ENCODE peak calls at places on chromosomes 7 and 10, in four cellular contexts. X is neural progenitor cell, D is PC-3, S is neuronal stem cell. H is an unnamed sample.
A peak's percentile ranks its signal among the peaks of the same experiment; 100 is the strongest.

GRCh38 chr10:24518981-24519597 is 204.6 kb downstream of the ARHGAP21 start:
- DNase-seq in S (peak; percentile 73), D (peak; percentile 68), X (peak; percentile 85), H (peak; percentile 36)

GRCh38 chr7:7681191-7681935 is 37.0 kb downstream of the RPA3 start:
- DNase-seq in S (peak; percentile 18), X (peak; percentile 37), D (peak; percentile 80), H (peak; percentile 66)

GRCh38 chr10:25573281-25573680 is 360.7 kb upstream of the MYO3A start:
- DNase-seq in D (no peak), S (no peak), X (no peak), H (no peak)

GRCh38 chr7:102024769-102025391 is 207.5 kb downstream of the CUX1 start:
- DNase-seq in X (peak; percentile 34), S (no peak), D (no peak), H (no peak)

GRCh38 chr10:88116491-88116890 is 253.1 kb downstream of the PTEN start:
- DNase-seq in X (no peak), D (no peak), S (no peak), H (peak; percentile 69)

GRCh38 chr7:137169282-137169698 is 174.2 kb downstream of the PTN start:
- DNase-seq in S (peak; percentile 71), D (peak; percentile 68), X (peak; percentile 82), H (peak; percentile 29)

GRCh38 chr7:152511736-152512135 is 75.9 kb upstream of the KMT2C start:
- DNase-seq in X (no peak), S (no peak), D (no peak), H (no peak)

GRCh38 chr10:14604181-14605142 is 170.2 kb downstream of the FAM107B start:
- DNase-seq in S (peak; percentile 78), D (peak; percentile 69), X (peak; percentile 91), H (peak; percentile 52)

GRCh38 chr10:31099664-31100063 is 68.0 kb upstream of the ZNF438 start:
- DNase-seq in D (peak; percentile 94), X (no peak), S (no peak), H (peak; percentile 94)

GRCh38 chr10:24722676-24723385 is 856 bp downstream of the ARHGAP21 start:
- DNase-seq in D (peak; percentile 38), S (peak; percentile 60), X (peak; percentile 88), H (peak; percentile 43)

GRCh38 chr7:111198255-111198654 is 107.3 kb downstream of the LRRN3 start:
- DNase-seq in X (no peak), D (peak; percentile 96), S (no peak), H (peak; percentile 99)

GRCh38 chr7:12423355-12423994 is 19.8 kb upstream of the VWDE start:
- DNase-seq in X (no peak), S (no peak), D (peak; percentile 87), H (peak; percentile 55)

GRCh38 chr7:102296514-102296913 is 9.8 kb downstream of the SH2B2 start:
- DNase-seq in D (no peak), X (no peak), S (no peak), H (no peak)

GRCh38 chr7:107918948-107919347 is 28.0 kb downstream of the DLD start:
- DNase-seq in S (no peak), D (no peak), X (no peak), H (no peak)

GRCh38 chr10:50567384-50567783 is 56.4 kb downstream of the SGMS1 start:
- DNase-seq in D (no peak), X (no peak), S (no peak), H (no peak)

GRCh38 chr7:139108256-139109187 is 998 bp downstream of the ZC3HAV1 start:
- DNase-seq in S (peak; percentile 15), X (peak; percentile 66), D (peak; percentile 23), H (peak; percentile 26)

GRCh38 chr7:72275412-72276070 is 136.6 kb downstream of the CALN1 start:
- DNase-seq in X (no peak), S (no peak), D (no peak), H (no peak)

GRCh38 chr7:84025332-84025927 is 169.2 kb downstream of the SEMA3A start:
- DNase-seq in S (peak; percentile 48), X (peak; percentile 53), D (peak; percentile 88), H (peak; percentile 89)

GRCh38 chr7:134618756-134619530 is 27.7 kb upstream of the BPGM start:
- DNase-seq in S (no peak), X (no peak), D (peak; percentile 73), H (peak; percentile 84)

GRCh38 chr10:111551001-111551400 is 474.2 kb downstream of the ADRA2A start:
- DNase-seq in S (no peak), X (no peak), D (no peak), H (no peak)

GRCh38 chr7:4665661-4666060 is 16.4 kb upstream of the FOXK1 start:
- DNase-seq in D (peak; percentile 28), S (no peak), X (no peak), H (peak; percentile 62)

GRCh38 chr7:103856929-103857328 is 132.5 kb downstream of the RELN start:
- DNase-seq in D (no peak), S (no peak), X (no peak), H (no peak)

GRCh38 chr7:4006687-4007086 is 675.4 kb upstream of the FOXK1 start:
- DNase-seq in D (no peak), X (peak; percentile 44), S (no peak), H (peak; percentile 83)

GRCh38 chr10:35563266-35563891 is 41.8 kb upstream of the GJD4 start:
- DNase-seq in D (peak; percentile 98), S (peak; percentile 64), X (peak; percentile 76), H (peak; percentile 45)

GRCh38 chr7:117250801-117251200 is 72.1 kb downstream of the WNT2 start:
- DNase-seq in S (no peak), X (no peak), D (no peak), H (no peak)

GRCh38 chr10:14953452-14954000 is 370 bp downstream of the DCLRE1C start:
- DNase-seq in X (peak; percentile 66), D (peak; percentile 12), S (no peak), H (peak; percentile 60)

GRCh38 chr7:74193913-74194312 is 15.9 kb upstream of the LAT2 start:
- DNase-seq in S (no peak), D (no peak), X (no peak), H (no peak)
- H3K9ac ChIP-seq in S (no peak overlapping the region), D (no peak overlapping the region), X (no peak overlapping the region), H (no peak overlapping the region)

DNA sequence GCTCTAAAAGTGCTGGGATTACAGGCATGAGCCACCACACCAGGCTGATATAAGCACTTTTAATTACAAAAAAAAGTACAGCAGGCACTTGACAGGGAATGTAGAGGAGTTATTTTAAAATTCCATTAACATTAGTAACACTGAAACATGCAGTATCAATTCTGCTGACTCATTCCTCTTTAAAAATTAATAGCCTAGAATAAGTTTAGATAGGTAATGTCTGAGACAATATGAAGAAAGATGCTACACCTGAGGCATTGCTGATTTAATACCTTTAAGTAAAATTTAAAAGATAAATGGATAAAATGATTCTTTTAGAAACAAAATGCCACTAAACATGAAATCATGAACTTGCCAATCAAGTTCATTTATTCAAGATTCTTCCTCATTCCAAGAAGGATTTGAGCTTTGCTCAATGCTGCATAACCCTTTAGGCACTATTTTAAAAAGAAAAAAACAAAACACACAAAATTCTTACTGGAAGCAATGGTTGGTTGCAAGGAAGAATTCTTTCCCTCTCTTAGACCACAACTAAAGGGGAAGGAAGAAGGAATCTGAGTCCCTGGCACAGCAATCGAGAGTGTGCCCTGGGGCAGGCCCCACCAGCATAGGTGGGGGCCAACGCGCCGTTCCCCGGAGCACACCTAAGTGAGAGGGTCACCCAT is 26.6 kb downstream of the ESYT2 start:
- DNase-seq in D (peak; percentile 68), S (no peak), X (no peak), H (peak; percentile 36)
- H3K9ac ChIP-seq in D (peak overlapping the region; percentile 2), S (no peak overlapping the region), X (no peak overlapping the region), H (no peak overlapping the region)

DNA sequence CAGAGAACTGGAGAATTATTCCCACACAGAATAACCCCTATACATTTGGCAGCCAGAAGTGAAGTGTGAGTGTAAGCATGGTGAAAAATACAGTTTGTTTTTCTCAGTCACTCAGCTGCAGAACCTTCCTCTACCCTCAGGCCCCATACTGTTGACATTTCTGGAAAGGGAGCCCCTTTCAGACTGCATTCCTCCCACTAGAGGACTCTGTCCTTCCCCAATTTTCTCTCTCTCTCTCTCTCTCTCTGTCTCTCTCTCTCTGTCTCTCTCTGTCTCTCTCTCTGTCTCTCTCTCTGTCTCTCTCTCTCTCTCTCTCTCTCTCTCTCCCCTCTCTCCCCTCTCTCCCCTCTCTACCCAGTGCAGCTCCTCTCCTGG is 86.8 kb upstream of the STEAP1B start:
- DNase-seq in S (no peak), X (peak; percentile 56), D (peak; percentile 63), H (peak; percentile 34)
- H3K9ac ChIP-seq in S (no peak overlapping the region), X (no peak overlapping the region), D (peak overlapping the region; percentile 45), H (no peak overlapping the region)

GRCh38 chr10:63766766-63767505 is 245.7 kb downstream of the REEP3 start:
- DNase-seq in D (no peak), X (no peak), S (no peak), H (peak; percentile 8)
- H3K9ac ChIP-seq in D (no peak overlapping the region), X (no peak overlapping the region), S (no peak overlapping the region), H (no peak overlapping the region)

GRCh38 chr10:60742512-60742911 is 35.8 kb upstream of the CDK1 start:
- DNase-seq in D (no peak), S (no peak), X (no peak), H (no peak)
- H3K9ac ChIP-seq in D (no peak overlapping the region), S (no peak overlapping the region), X (no peak overlapping the region), H (no peak overlapping the region)

DNA sequence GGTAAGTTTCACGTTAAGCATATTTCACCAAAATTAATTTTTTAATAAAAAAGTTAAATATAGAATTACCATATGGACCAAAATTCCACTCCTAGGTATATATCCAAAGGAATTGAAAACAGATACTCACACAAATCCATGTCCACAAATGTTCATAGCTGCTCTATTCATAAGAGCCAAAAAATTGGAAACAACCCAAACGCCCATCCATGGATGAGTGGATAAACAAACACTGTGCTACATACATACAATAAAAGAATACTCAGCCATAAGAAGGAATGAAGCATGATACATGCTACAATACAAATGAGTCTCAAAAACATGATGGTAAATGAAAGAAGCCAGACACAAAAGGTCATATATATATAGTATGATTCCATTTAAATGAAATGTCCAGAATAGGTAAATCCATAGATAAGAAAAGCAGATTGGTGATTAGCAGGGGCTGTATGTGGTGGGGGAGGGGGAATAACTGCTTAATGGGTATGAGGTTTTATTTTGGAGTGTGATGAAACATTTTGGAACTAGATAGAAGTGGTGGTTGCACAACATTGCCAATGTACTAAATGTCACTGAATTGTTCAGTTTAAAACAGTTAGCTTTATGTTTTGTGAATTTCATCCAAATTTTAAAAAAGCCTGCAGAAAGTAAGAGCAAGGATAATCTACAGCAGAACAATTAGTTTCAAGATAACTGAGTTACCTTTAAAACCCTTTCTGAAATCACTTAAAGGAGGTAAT is 101.2 kb upstream of the EFCAB10 start:
- DNase-seq in D (peak; percentile 43), S (no peak), X (no peak), H (no peak)
- H3K9ac ChIP-seq in D (no peak overlapping the region), S (no peak overlapping the region), X (no peak overlapping the region), H (no peak overlapping the region)

DNA sequence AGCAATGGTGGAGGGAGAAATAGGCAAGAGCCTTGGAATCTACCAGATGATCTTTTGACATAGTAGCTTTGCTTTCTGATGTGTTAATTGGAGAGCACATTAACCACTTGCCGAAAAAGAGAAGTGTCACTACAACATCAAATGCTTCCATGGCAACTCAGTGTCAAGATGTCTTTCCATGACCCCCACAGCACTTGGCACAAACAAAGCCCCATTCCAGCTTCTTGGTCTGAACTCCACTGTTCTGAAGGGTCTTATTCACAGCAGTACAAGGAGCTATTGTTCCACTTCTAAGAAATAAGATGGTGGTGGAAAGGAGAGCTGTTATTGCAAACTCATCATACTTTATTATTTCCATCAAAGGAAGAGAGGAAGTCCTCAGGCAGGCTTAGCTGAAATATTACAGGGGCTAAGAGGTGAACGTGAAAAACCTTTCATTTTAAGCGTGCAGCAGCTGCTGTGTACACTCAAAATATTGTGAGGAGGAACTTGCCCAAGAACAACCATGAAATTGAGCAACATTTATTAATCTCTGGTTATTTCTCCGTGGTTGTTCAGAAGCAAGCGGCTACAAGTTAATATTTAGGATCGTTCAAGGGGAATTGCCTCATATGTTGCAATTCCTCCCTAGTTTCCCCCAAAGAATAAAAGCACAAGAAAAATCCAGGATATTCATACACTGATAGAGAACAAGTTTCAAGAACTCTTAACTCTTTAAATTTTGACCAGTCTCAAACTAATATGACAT is 354.8 kb upstream of the CELF2 start:
- DNase-seq in S (no peak), D (no peak), X (no peak), H (no peak)
- H3K9ac ChIP-seq in S (no peak overlapping the region), D (no peak overlapping the region), X (no peak overlapping the region), H (no peak overlapping the region)

H was measured in mammary epithelial cell.